ENCODE peak calls at places on chromosomes 5 and 9, in eight cellular contexts. M is NT2/D1; X is stimulated activated CD8-positive, alpha-beta memory T cell treated with anti-CD3 and anti-CD28 coated beads, Interleukin-15, amount 100 ng/mL, for 24 hours; V is astrocyte; R is heart right ventricle; O is activated CD4-positive, CD25-positive, alpha-beta regulatory T cell treated with anti-CD3 and anti-CD28 coated beads, Interleukin-2, amount 50 U/mL, for 16 hours; T is sigmoid colon; Y is naive thymus-derived CD8-positive, alpha-beta T cell. W is an unnamed sample.

GRCh38 chr5:171355302-171355724 is 32.3 kb upstream of the NPM1 start:
- DNase-seq in M (no peak), O (no peak), T (no peak), V (no peak), Y (no peak), X (no peak), R (no peak), W (no peak)

GRCh38 chr9:22010881-22011625 is 1.9 kb upstream of the CDKN2B start:
- DNase-seq in V (no peak), T (no peak), O (no peak), Y (peak), R (no peak), M (no peak), X (no peak), W (no peak)

GRCh38 chr5:78641060-78641474 is 7.5 kb downstream of the LHFPL2 start:
- DNase-seq in M (no peak), T (no peak), V (no peak), R (no peak), O (no peak), Y (no peak), X (no peak), W (no peak)

GRCh38 chr5:135239461-135240282 is 159.4 kb downstream of the MACROH2A1 start:
- DNase-seq in T (peak), O (no peak), X (no peak), Y (no peak), V (peak), M (no peak), R (no peak), W (no peak)

GRCh38 chr5:93794954-93795353 is 53.6 kb upstream of the POU5F2 start:
- DNase-seq in T (no peak), R (no peak), O (no peak), Y (no peak), V (no peak), M (no peak), X (no peak), W (no peak)

GRCh38 chr5:113612060-113612496 is 98.6 kb downstream of the YTHDC2 start:
- DNase-seq in X (no peak), Y (peak), R (no peak), O (no peak), T (no peak), M (no peak), V (peak), W (no peak)

GRCh38 chr5:154740483-154740882 is 14.7 kb upstream of the LARP1 start:
- DNase-seq in Y (no peak), X (no peak), M (no peak), R (peak), T (peak), V (peak), O (no peak), W (no peak)

GRCh38 chr5:154355141-154355611 is 90.6 kb upstream of the SAP30L start:
- DNase-seq in Y (no peak), X (no peak), M (no peak), T (peak), O (no peak), V (no peak), R (peak), W (no peak)

GRCh38 chr9:134871941-134872340 is 8.7 kb upstream of the FCN2 start:
- DNase-seq in R (peak), O (no peak), T (peak), X (no peak), M (no peak), V (no peak), Y (no peak), W (no peak)

GRCh38 chr5:115297043-115297442 is 589 bp upstream of the CCDC112 start:
- DNase-seq in V (peak), X (no peak), T (no peak), O (no peak), M (no peak), R (no peak), Y (no peak), W (no peak)

GRCh38 chr5:172981931-172982330 is 1.6 kb upstream of the ATP6V0E1 start:
- DNase-seq in O (no peak), T (no peak), M (no peak), R (no peak), Y (no peak), X (no peak), V (no peak), W (no peak)

GRCh38 chr5:129172561-129172960 is 78.0 kb downstream of the ISOC1 start:
- DNase-seq in Y (no peak), R (no peak), X (no peak), M (no peak), V (no peak), O (no peak), T (no peak), W (no peak)

GRCh38 chr5:125950012-125950411 is 473.2 kb upstream of the GRAMD2B start:
- DNase-seq in R (no peak), O (no peak), Y (no peak), X (no peak), M (no peak), V (no peak), T (no peak), W (no peak)

GRCh38 chr5:159849437-159850191 is 66.7 kb upstream of the ADRA1B start:
- DNase-seq in M (no peak), O (no peak), T (peak), X (no peak), R (no peak), V (peak), Y (no peak), W (no peak)

GRCh38 chr5:90888511-90889324 is 330.1 kb downstream of the ADGRV1 start:
- DNase-seq in R (no peak), Y (no peak), V (peak), M (no peak), T (no peak), X (no peak), O (no peak), W (no peak)

GRCh38 chr5:118088448-118088847 is 899.9 kb downstream of the DTWD2 start:
- DNase-seq in X (no peak), Y (no peak), T (no peak), V (no peak), R (no peak), O (no peak), M (no peak), W (no peak)

GRCh38 chr5:175206651-175207050 is 237.3 kb downstream of the DRD1 start:
- DNase-seq in Y (no peak), V (no peak), M (no peak), X (no peak), T (no peak), R (no peak), O (no peak), W (no peak)

GRCh38 chr5:57844410-57844809 is 361.8 kb upstream of the ACTBL2 start:
- DNase-seq in R (peak), Y (no peak), X (no peak), T (no peak), V (no peak), M (no peak), O (no peak), W (no peak)

GRCh38 chr9:96136992-96137665 is 164.8 kb downstream of the HSD17B3 start:
- DNase-seq in T (peak), X (no peak), M (no peak), O (no peak), R (no peak), V (peak), Y (no peak), W (no peak)

GRCh38 chr5:62395210-62395950 is 8.3 kb downstream of the DIMT1 start:
- DNase-seq in Y (no peak), O (no peak), M (no peak), T (no peak), R (no peak), X (no peak), V (peak), W (no peak)

GRCh38 chr9:135474915-135475314 is 4.7 kb upstream of the PPP1R26 start:
- DNase-seq in V (no peak), Y (no peak), T (no peak), X (no peak), M (no peak), O (no peak), R (no peak), W (no peak)

GRCh38 chr9:138077898-138078540 is 200.4 kb downstream of the CACNA1B start:
- DNase-seq in V (no peak), O (no peak), R (no peak), M (no peak), T (peak), Y (no peak), X (no peak), W (no peak)

GRCh38 chr5:131647078-131647769 is 12.2 kb upstream of the RAPGEF6 start:
- DNase-seq in V (no peak), T (no peak), R (no peak), O (no peak), Y (no peak), M (no peak), X (no peak), W (no peak)

GRCh38 chr5:104987074-104987473 is 1424.5 kb upstream of the NUDT12 start:
- DNase-seq in Y (no peak), M (no peak), V (no peak), R (no peak), T (no peak), O (no peak), X (no peak), W (no peak)

GRCh38 chr5:152260940-152261339 is 144.1 kb downstream of the NMUR2 start:
- DNase-seq in O (no peak), V (no peak), Y (no peak), X (no peak), T (no peak), R (no peak), M (no peak), W (no peak)

GRCh38 chr5:37851305-37851704 is 11.5 kb upstream of the GDNF start:
- DNase-seq in M (no peak), T (no peak), V (no peak), R (no peak), Y (no peak), X (no peak), O (no peak), W (no peak)

GRCh38 chr9:36924071-36924470 is 110.0 kb downstream of the PAX5 start:
- DNase-seq in M (no peak), X (no peak), V (peak), Y (no peak), T (peak), O (no peak), R (no peak), W (no peak)

GRCh38 chr9:37916471-37917314 is 12.8 kb upstream of the SLC25A51 start:
- DNase-seq in T (peak), M (no peak), V (no peak), X (no peak), O (no peak), Y (no peak), R (no peak), W (no peak)

GRCh38 chr9:13628526-13628925 is 349.0 kb upstream of the MPDZ start:
- DNase-seq in O (no peak), X (no peak), R (no peak), T (no peak), M (no peak), Y (no peak), V (no peak), W (no peak)

GRCh38 chr9:92781902-92782301 is 17.3 kb upstream of the BICD2 start:
- DNase-seq in M (no peak), T (no peak), Y (peak), X (no peak), O (no peak), R (no peak), V (no peak), W (no peak)

GRCh38 chr5:135234242-135235000 is 164.6 kb downstream of the MACROH2A1 start:
- DNase-seq in M (no peak), O (no peak), T (peak), Y (no peak), X (no peak), R (no peak), V (no peak), W (no peak)

GRCh38 chr5:109409844-109410388 is at the start of gene PJA2:
- DNase-seq in R (peak), X (peak), O (peak), V (peak), Y (peak), M (peak), T (peak), W (peak)